ENCODE peak calls at places on chromosomes 2 and 18, in four cellular contexts. One of them, this sample, is unnamed.

GRCh38 chr18:42414756-42415454 is 459.9 kb downstream of the PIK3C3 start:
- DNase-seq in activated CD4-positive, CD25-positive, alpha-beta regulatory T cell treated with anti-CD3 and anti-CD28 coated beads, Interleukin-2, amount 50 U/mL, for 72 hours: no peak
- DNase-seq in progenitor cell of endocrine pancreas: no peak
- DNase-seq in NCI-H2081: no peak
- DNase-seq in this sample: no peak

GRCh38 chr18:31267823-31268481 is 50.0 kb upstream of the DSG1 start:
- DNase-seq in activated CD4-positive, CD25-positive, alpha-beta regulatory T cell treated with anti-CD3 and anti-CD28 coated beads, Interleukin-2, amount 50 U/mL, for 72 hours: no peak
- DNase-seq in progenitor cell of endocrine pancreas: no peak
- DNase-seq in NCI-H2081: no peak
- DNase-seq in this sample: no peak

GRCh38 chr2:56185101-56185581 is 1.4 kb downstream of the CCDC85A start:
- DNase-seq in activated CD4-positive, CD25-positive, alpha-beta regulatory T cell treated with anti-CD3 and anti-CD28 coated beads, Interleukin-2, amount 50 U/mL, for 72 hours: no peak
- DNase-seq in progenitor cell of endocrine pancreas: no peak
- DNase-seq in NCI-H2081: peak; percentile 34
- DNase-seq in this sample: no peak

GRCh38 chr2:82819936-82820335 is 1639.1 kb downstream of the SUCLG1 start:
- DNase-seq in activated CD4-positive, CD25-positive, alpha-beta regulatory T cell treated with anti-CD3 and anti-CD28 coated beads, Interleukin-2, amount 50 U/mL, for 72 hours: no peak
- DNase-seq in progenitor cell of endocrine pancreas: no peak
- DNase-seq in NCI-H2081: no peak
- DNase-seq in this sample: no peak

GRCh38 chr18:38313851-38314250 is 748.3 kb upstream of the CELF4 start:
- DNase-seq in activated CD4-positive, CD25-positive, alpha-beta regulatory T cell treated with anti-CD3 and anti-CD28 coated beads, Interleukin-2, amount 50 U/mL, for 72 hours: no peak
- DNase-seq in progenitor cell of endocrine pancreas: no peak
- DNase-seq in NCI-H2081: no peak
- DNase-seq in this sample: no peak

GRCh38 chr2:43348904-43349725 is 122.7 kb upstream of the ZFP36L2 start:
- DNase-seq in activated CD4-positive, CD25-positive, alpha-beta regulatory T cell treated with anti-CD3 and anti-CD28 coated beads, Interleukin-2, amount 50 U/mL, for 72 hours: no peak
- DNase-seq in progenitor cell of endocrine pancreas: no peak
- DNase-seq in NCI-H2081: peak; percentile 16
- DNase-seq in this sample: no peak

GRCh38 chr2:41940715-41941114 is 107.1 kb upstream of the PKDCC start:
- DNase-seq in activated CD4-positive, CD25-positive, alpha-beta regulatory T cell treated with anti-CD3 and anti-CD28 coated beads, Interleukin-2, amount 50 U/mL, for 72 hours: no peak
- DNase-seq in progenitor cell of endocrine pancreas: no peak
- DNase-seq in NCI-H2081: no peak
- DNase-seq in this sample: no peak

GRCh38 chr2:138293045-138293444 is 208.5 kb upstream of the SPOPL start:
- DNase-seq in activated CD4-positive, CD25-positive, alpha-beta regulatory T cell treated with anti-CD3 and anti-CD28 coated beads, Interleukin-2, amount 50 U/mL, for 72 hours: no peak
- DNase-seq in progenitor cell of endocrine pancreas: no peak
- DNase-seq in NCI-H2081: no peak
- DNase-seq in this sample: no peak

GRCh38 chr2:53881360-53881759 is 21.6 kb upstream of the GPR75 start:
- DNase-seq in activated CD4-positive, CD25-positive, alpha-beta regulatory T cell treated with anti-CD3 and anti-CD28 coated beads, Interleukin-2, amount 50 U/mL, for 72 hours: no peak
- DNase-seq in progenitor cell of endocrine pancreas: no peak
- DNase-seq in NCI-H2081: no peak
- DNase-seq in this sample: no peak

GRCh38 chr2:98479959-98480524 is 35.4 kb downstream of the INPP4A start:
- DNase-seq in activated CD4-positive, CD25-positive, alpha-beta regulatory T cell treated with anti-CD3 and anti-CD28 coated beads, Interleukin-2, amount 50 U/mL, for 72 hours: no peak
- DNase-seq in progenitor cell of endocrine pancreas: no peak
- DNase-seq in NCI-H2081: peak; percentile 81
- DNase-seq in this sample: peak; percentile 66

GRCh38 chr18:49170925-49171509 is 220.3 kb upstream of the SMAD7 start:
- DNase-seq in activated CD4-positive, CD25-positive, alpha-beta regulatory T cell treated with anti-CD3 and anti-CD28 coated beads, Interleukin-2, amount 50 U/mL, for 72 hours: no peak
- DNase-seq in progenitor cell of endocrine pancreas: no peak
- DNase-seq in NCI-H2081: no peak
- DNase-seq in this sample: no peak

GRCh38 chr2:240391111-240392051 is 44.1 kb upstream of the GPC1 start:
- DNase-seq in activated CD4-positive, CD25-positive, alpha-beta regulatory T cell treated with anti-CD3 and anti-CD28 coated beads, Interleukin-2, amount 50 U/mL, for 72 hours: no peak
- DNase-seq in progenitor cell of endocrine pancreas: no peak
- DNase-seq in NCI-H2081: no peak
- DNase-seq in this sample: no peak

GRCh38 chr2:74146929-74147728 is 583 bp downstream of the BOLA3 start:
- DNase-seq in activated CD4-positive, CD25-positive, alpha-beta regulatory T cell treated with anti-CD3 and anti-CD28 coated beads, Interleukin-2, amount 50 U/mL, for 72 hours: no peak
- DNase-seq in progenitor cell of endocrine pancreas: no peak
- DNase-seq in NCI-H2081: no peak
- DNase-seq in this sample: no peak

GRCh38 chr2:98063289-98063688 is 23.7 kb upstream of the VWA3B start:
- DNase-seq in activated CD4-positive, CD25-positive, alpha-beta regulatory T cell treated with anti-CD3 and anti-CD28 coated beads, Interleukin-2, amount 50 U/mL, for 72 hours: no peak
- DNase-seq in progenitor cell of endocrine pancreas: no peak
- DNase-seq in NCI-H2081: no peak
- DNase-seq in this sample: no peak

GRCh38 chr2:74865770-74866674 is 32.1 kb downstream of the HK2 start:
- DNase-seq in activated CD4-positive, CD25-positive, alpha-beta regulatory T cell treated with anti-CD3 and anti-CD28 coated beads, Interleukin-2, amount 50 U/mL, for 72 hours: no peak
- DNase-seq in progenitor cell of endocrine pancreas: no peak
- DNase-seq in NCI-H2081: no peak
- DNase-seq in this sample: no peak

GRCh38 chr2:89767581-89768435 is 1076.3 kb downstream of the RPIA start:
- DNase-seq in activated CD4-positive, CD25-positive, alpha-beta regulatory T cell treated with anti-CD3 and anti-CD28 coated beads, Interleukin-2, amount 50 U/mL, for 72 hours: no peak
- DNase-seq in progenitor cell of endocrine pancreas: no peak
- DNase-seq in NCI-H2081: no peak
- DNase-seq in this sample: no peak

GRCh38 chr2:172113617-172114016 is 10.9 kb upstream of the DLX2 start:
- DNase-seq in activated CD4-positive, CD25-positive, alpha-beta regulatory T cell treated with anti-CD3 and anti-CD28 coated beads, Interleukin-2, amount 50 U/mL, for 72 hours: no peak
- DNase-seq in progenitor cell of endocrine pancreas: no peak
- DNase-seq in NCI-H2081: peak; percentile 40
- DNase-seq in this sample: no peak

GRCh38 chr2:158730621-158730905 is 64.6 kb upstream of the DAPL1 start:
- DNase-seq in activated CD4-positive, CD25-positive, alpha-beta regulatory T cell treated with anti-CD3 and anti-CD28 coated beads, Interleukin-2, amount 50 U/mL, for 72 hours: no peak
- DNase-seq in progenitor cell of endocrine pancreas: no peak
- DNase-seq in NCI-H2081: no peak
- DNase-seq in this sample: no peak

GRCh38 chr2:129812071-129812470 is 167.4 kb upstream of the RAB6C start:
- DNase-seq in activated CD4-positive, CD25-positive, alpha-beta regulatory T cell treated with anti-CD3 and anti-CD28 coated beads, Interleukin-2, amount 50 U/mL, for 72 hours: no peak
- DNase-seq in progenitor cell of endocrine pancreas: no peak
- DNase-seq in NCI-H2081: no peak
- DNase-seq in this sample: no peak

This sample was measured in stimulated activated effector memory CD8-positive, alpha-beta T cell treated with anti-CD3 and anti-CD28 coated beads, Interleukin-12 subunit alpha, Interleukin-12 subunit beta, amount 100 ng/mL, for 72 hours.